ENCODE peak calls at places on chromosomes 11 and 22, in six cellular contexts. K is lower lobe of right lung; N is heart right ventricle; F is CD4-positive, alpha-beta T cell; A is thyroid gland; D is PC-3. I is an unnamed sample.

GRCh38 chr11:92340839-92341238 is 116.2 kb downstream of the FAT3 start:
- DNase-seq in A (no peak), N (no peak), K (no peak), D (peak; percentile 25), F (no peak), I (no peak)

GRCh38 chr22:40960137-40960536 is 9.0 kb downstream of the RBX1 start:
- DNase-seq in A (peak; percentile 35), F (no peak), K (no peak), D (no peak), N (no peak), I (no peak)

GRCh38 chr11:96001037-96001436 is 77.1 kb upstream of the MTMR2 start:
- DNase-seq in F (no peak), A (peak; percentile 81), K (no peak), D (no peak), N (peak; percentile 81), I (peak; percentile 26)

GRCh38 chr11:74371269-74372039 is 26.8 kb downstream of the PGM2L1 start:
- DNase-seq in D (peak; percentile 94), F (no peak), N (no peak), A (no peak), K (no peak), I (no peak)

GRCh38 chr22:32354360-32355351 is 3.0 kb upstream of the RFPL3 start:
- DNase-seq in A (no peak), K (no peak), D (peak; percentile 49), N (no peak), F (no peak), I (no peak)

GRCh38 chr11:126824035-126824607 is 176.4 kb downstream of the KIRREL3 start:
- DNase-seq in K (no peak), N (no peak), F (no peak), D (no peak), A (no peak), I (no peak)

GRCh38 chr22:19889951-19890350 is 35.3 kb upstream of the GNB1L start:
- DNase-seq in A (no peak), N (no peak), D (no peak), F (peak; percentile 33), K (no peak), I (no peak)

GRCh38 chr22:36110306-36110791 is 50.2 kb downstream of the APOL3 start:
- DNase-seq in F (no peak), K (no peak), D (no peak), N (no peak), A (peak; percentile 43), I (no peak)

GRCh38 chr11:82831364-82831763 is 68.9 kb downstream of the PRCP start:
- DNase-seq in A (no peak), F (no peak), N (no peak), K (no peak), D (no peak), I (no peak)

GRCh38 chr11:86116386-86116726 is 47.5 kb upstream of the PICALM start:
- DNase-seq in F (no peak), N (no peak), A (no peak), K (no peak), D (peak; percentile 69), I (no peak)

GRCh38 chr11:87451400-87451799 is 413.7 kb downstream of the TMEM135 start:
- DNase-seq in D (peak; percentile 42), K (no peak), A (no peak), N (no peak), F (no peak), I (no peak)

GRCh38 chr11:104610597-104610996 is 287.7 kb downstream of the CASP12 start:
- DNase-seq in K (no peak), N (no peak), A (no peak), D (no peak), F (no peak), I (no peak)

GRCh38 chr11:45079075-45079444 is 67.4 kb upstream of the PRDM11 start:
- DNase-seq in A (no peak), F (no peak), D (no peak), N (no peak), K (no peak), I (no peak)

GRCh38 chr11:44005956-44006355 is 41.8 kb upstream of the ACCSL start:
- DNase-seq in K (no peak), N (no peak), D (no peak), F (no peak), A (no peak), I (no peak)

GRCh38 chr11:47467372-47467771 is 18.4 kb upstream of the RAPSN start:
- DNase-seq in K (no peak), F (no peak), D (no peak), A (peak; percentile 57), N (no peak), I (peak; percentile 20)
- H3K27ac ChIP-seq in K (peak overlapping the region; percentile 53), F (no peak overlapping the region), D (no peak overlapping the region), A (peak overlapping the region; percentile 13), N (peak overlapping the region; percentile 51), I (no peak overlapping the region)

GRCh38 chr11:101880208-101880607 is 34.6 kb upstream of the CEP126 start:
- DNase-seq in A (no peak), N (no peak), K (no peak), D (peak; percentile 78), F (no peak), I (no peak)
- TF ChIP-seq CTCF in A (no peak), N (peak; percentile 29), K (peak; percentile 17), D (peak; percentile 85), F (no peak), I (no peak)

GRCh38 chr11:36557991-36558390 is 9.8 kb upstream of the RAG1 start:
- DNase-seq in D (no peak), N (no peak), A (no peak), K (no peak), F (no peak), I (no peak)
- H3K27ac ChIP-seq in D (no peak overlapping the region), N (no peak overlapping the region), A (no peak overlapping the region), K (no peak overlapping the region), F (no peak overlapping the region), I (no peak overlapping the region)

DNA sequence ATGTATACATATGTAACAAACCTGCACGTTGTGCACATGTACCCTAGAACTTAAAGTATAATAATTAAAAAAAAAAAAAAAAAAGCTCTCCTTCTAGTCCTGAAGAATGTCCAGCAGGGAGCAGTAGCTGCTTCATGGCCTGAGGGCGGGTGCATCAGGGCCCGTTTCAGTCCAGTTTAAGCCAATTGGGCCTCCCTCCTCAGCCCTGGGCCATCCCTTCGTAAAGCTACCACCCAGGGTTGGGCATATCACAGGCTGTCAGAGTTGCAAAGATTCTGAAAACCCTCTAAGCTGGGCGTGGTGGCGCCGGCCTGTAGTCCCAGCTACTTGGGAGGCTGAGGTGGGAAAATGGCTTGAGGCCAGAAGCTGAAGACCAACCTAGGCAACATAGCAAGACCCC is 5.4 kb downstream of the TMPRSS13 start:
- DNase-seq in N (no peak), F (no peak), A (no peak), D (no peak), K (peak; percentile 8), I (no peak)
- TF ChIP-seq CTCF in N (no peak), F (no peak), A (no peak), D (peak; percentile 24), K (no peak), I (no peak)

GRCh38 chr22:39362932-39363331 is 13.1 kb downstream of the SYNGR1 start:
- DNase-seq in K (no peak), D (no peak), N (no peak), A (no peak), F (no peak), I (no peak)
- H3K27ac ChIP-seq in K (no peak overlapping the region), D (no peak overlapping the region), N (no peak overlapping the region), A (no peak overlapping the region), F (no peak overlapping the region), I (peak overlapping the region; percentile 61)

DNA sequence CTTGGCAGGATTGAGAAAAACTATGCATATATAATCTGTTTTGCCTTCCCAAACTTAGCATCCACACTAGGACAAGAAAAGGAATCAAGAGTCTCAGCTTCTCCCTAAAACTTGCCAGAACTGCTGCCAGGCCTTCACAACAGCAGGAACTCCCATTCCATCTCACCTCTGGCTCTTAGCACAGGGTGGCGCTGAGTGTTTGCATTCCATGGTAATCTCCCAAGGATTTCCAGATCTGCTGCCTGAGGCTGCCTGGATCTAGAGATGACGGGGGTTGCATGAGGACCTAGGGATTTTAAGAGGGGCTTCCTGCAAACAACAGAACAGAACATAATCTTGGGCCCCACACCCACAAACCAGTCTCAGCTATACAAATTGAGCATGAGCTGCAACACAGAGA is 87.1 kb upstream of the OPCML start:
- DNase-seq in F (no peak), D (no peak), N (no peak), K (no peak), A (no peak), I (no peak)
- TF ChIP-seq CTCF in F (no peak), D (no peak), N (no peak), K (no peak), A (no peak), I (no peak)

DNA sequence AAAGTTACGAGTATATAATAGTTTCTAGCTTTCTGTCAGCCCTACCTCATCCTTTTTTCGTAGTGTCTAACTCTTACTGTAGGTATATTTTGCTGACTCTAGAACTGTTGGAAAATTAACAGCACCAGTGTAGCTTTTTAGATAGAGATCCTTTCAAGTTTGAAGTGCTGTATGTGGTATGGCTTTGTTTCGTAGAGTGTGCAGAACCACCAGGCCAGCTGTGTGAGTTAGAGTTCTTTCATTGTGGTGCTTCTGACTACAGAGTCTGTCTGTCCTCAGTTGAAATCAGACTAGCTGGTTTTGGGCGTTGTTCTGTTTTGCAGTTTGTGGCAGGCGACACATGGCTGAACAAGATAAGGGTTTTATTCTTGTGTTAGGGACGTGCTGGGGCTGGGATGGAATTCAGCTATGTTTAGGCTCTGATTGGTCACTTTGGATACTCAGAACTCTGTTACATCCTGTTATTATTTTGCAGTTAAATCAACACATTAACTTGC is 3.2 kb downstream of the ARHGEF12 start:
- DNase-seq in D (peak; percentile 44), A (peak; percentile 39), K (no peak), F (no peak), N (peak; percentile 67), I (peak; percentile 35)
- H3K27ac ChIP-seq in D (no peak overlapping the region), A (peak overlapping the region; percentile 16), K (peak overlapping the region; percentile 93), F (no peak overlapping the region), N (peak overlapping the region; percentile 99), I (peak overlapping the region; percentile 33)

I was measured in prostate gland.